ENCODE peak calls at places on chromosomes 2 and 18, in nine cellular contexts. One of them, this sample, is unnamed.

GRCh38 chr2:224268441-224268840 is 133.5 kb downstream of the FAM124B start:
- DNase-seq in mesendoderm: no peak
- DNase-seq in A549: peak
- DNase-seq in adrenal gland: no peak
- DNase-seq in thyroid gland: no peak
- DNase-seq in left ventricle myocardium inferior: no peak
- DNase-seq in CD8-positive, alpha-beta memory T cell: no peak
- DNase-seq in substantia nigra: no peak
- DNase-seq in brain microvascular endothelial cell: peak
- DNase-seq in this sample: peak

GRCh38 chr2:240462704-240463273 is 27.3 kb downstream of the GPC1 start:
- DNase-seq in mesendoderm: no peak
- DNase-seq in A549: no peak
- DNase-seq in adrenal gland: no peak
- DNase-seq in thyroid gland: peak
- DNase-seq in left ventricle myocardium inferior: no peak
- DNase-seq in CD8-positive, alpha-beta memory T cell: no peak
- DNase-seq in substantia nigra: no peak
- DNase-seq in brain microvascular endothelial cell: no peak
- DNase-seq in this sample: no peak

GRCh38 chr2:66032376-66032775 is 402.5 kb upstream of the MEIS1 start:
- DNase-seq in mesendoderm: peak
- DNase-seq in A549: no peak
- DNase-seq in adrenal gland: no peak
- DNase-seq in thyroid gland: no peak
- DNase-seq in left ventricle myocardium inferior: no peak
- DNase-seq in CD8-positive, alpha-beta memory T cell: no peak
- DNase-seq in substantia nigra: no peak
- DNase-seq in brain microvascular endothelial cell: no peak
- DNase-seq in this sample: no peak

GRCh38 chr18:48942554-48943261 is 8.1 kb downstream of the SMAD7 start:
- DNase-seq in mesendoderm: peak
- DNase-seq in A549: peak
- DNase-seq in adrenal gland: peak
- DNase-seq in thyroid gland: no peak
- DNase-seq in left ventricle myocardium inferior: no peak
- DNase-seq in CD8-positive, alpha-beta memory T cell: no peak
- DNase-seq in substantia nigra: no peak
- DNase-seq in brain microvascular endothelial cell: peak
- DNase-seq in this sample: peak

GRCh38 chr18:55158570-55158969 is 199.3 kb upstream of the CCDC68 start:
- DNase-seq in mesendoderm: no peak
- DNase-seq in A549: no peak
- DNase-seq in adrenal gland: no peak
- DNase-seq in thyroid gland: no peak
- DNase-seq in left ventricle myocardium inferior: no peak
- DNase-seq in CD8-positive, alpha-beta memory T cell: no peak
- DNase-seq in substantia nigra: no peak
- DNase-seq in brain microvascular endothelial cell: no peak
- DNase-seq in this sample: no peak

GRCh38 chr2:239994086-239994485 is 31.1 kb downstream of the NDUFA10 start:
- DNase-seq in mesendoderm: no peak
- DNase-seq in A549: peak
- DNase-seq in adrenal gland: no peak
- DNase-seq in thyroid gland: no peak
- DNase-seq in left ventricle myocardium inferior: no peak
- DNase-seq in CD8-positive, alpha-beta memory T cell: no peak
- DNase-seq in substantia nigra: no peak
- DNase-seq in brain microvascular endothelial cell: no peak
- DNase-seq in this sample: no peak

GRCh38 chr18:63157293-63158011 is 162.1 kb downstream of the BCL2 start:
- DNase-seq in mesendoderm: no peak
- DNase-seq in A549: no peak
- DNase-seq in adrenal gland: no peak
- DNase-seq in thyroid gland: no peak
- DNase-seq in left ventricle myocardium inferior: no peak
- DNase-seq in CD8-positive, alpha-beta memory T cell: peak
- DNase-seq in substantia nigra: no peak
- DNase-seq in brain microvascular endothelial cell: no peak
- DNase-seq in this sample: no peak

GRCh38 chr18:44036500-44036899 is 644.2 kb upstream of the SETBP1 start:
- DNase-seq in mesendoderm: no peak
- DNase-seq in A549: no peak
- DNase-seq in adrenal gland: peak
- DNase-seq in thyroid gland: peak
- DNase-seq in left ventricle myocardium inferior: peak
- DNase-seq in CD8-positive, alpha-beta memory T cell: no peak
- DNase-seq in substantia nigra: no peak
- DNase-seq in brain microvascular endothelial cell: no peak
- DNase-seq in this sample: peak

GRCh38 chr2:101111262-101111838 is 39.8 kb downstream of the TBC1D8 start:
- DNase-seq in mesendoderm: no peak
- DNase-seq in A549: no peak
- DNase-seq in adrenal gland: no peak
- DNase-seq in thyroid gland: no peak
- DNase-seq in left ventricle myocardium inferior: no peak
- DNase-seq in CD8-positive, alpha-beta memory T cell: no peak
- DNase-seq in substantia nigra: no peak
- DNase-seq in brain microvascular endothelial cell: no peak
- DNase-seq in this sample: no peak

GRCh38 chr2:101112772-101113157 is 38.4 kb downstream of the TBC1D8 start:
- DNase-seq in mesendoderm: no peak
- DNase-seq in A549: no peak
- DNase-seq in adrenal gland: no peak
- DNase-seq in thyroid gland: peak
- DNase-seq in left ventricle myocardium inferior: no peak
- DNase-seq in CD8-positive, alpha-beta memory T cell: no peak
- DNase-seq in substantia nigra: no peak
- DNase-seq in brain microvascular endothelial cell: no peak
- DNase-seq in this sample: no peak

GRCh38 chr2:101114268-101114783 is 36.9 kb downstream of the TBC1D8 start:
- DNase-seq in mesendoderm: no peak
- DNase-seq in A549: no peak
- DNase-seq in adrenal gland: no peak
- DNase-seq in thyroid gland: no peak
- DNase-seq in left ventricle myocardium inferior: no peak
- DNase-seq in CD8-positive, alpha-beta memory T cell: no peak
- DNase-seq in substantia nigra: no peak
- DNase-seq in brain microvascular endothelial cell: no peak
- DNase-seq in this sample: no peak

GRCh38 chr2:101113441-101114267 is 37.5 kb downstream of the TBC1D8 start:
- DNase-seq in mesendoderm: peak
- DNase-seq in A549: peak
- DNase-seq in adrenal gland: no peak
- DNase-seq in thyroid gland: no peak
- DNase-seq in left ventricle myocardium inferior: no peak
- DNase-seq in CD8-positive, alpha-beta memory T cell: no peak
- DNase-seq in substantia nigra: no peak
- DNase-seq in brain microvascular endothelial cell: peak
- DNase-seq in this sample: peak

GRCh38 chr2:101111917-101112771 is 39.0 kb downstream of the TBC1D8 start:
- DNase-seq in mesendoderm: no peak
- DNase-seq in A549: peak
- DNase-seq in adrenal gland: peak
- DNase-seq in thyroid gland: no peak
- DNase-seq in left ventricle myocardium inferior: peak
- DNase-seq in CD8-positive, alpha-beta memory T cell: no peak
- DNase-seq in substantia nigra: no peak
- DNase-seq in brain microvascular endothelial cell: peak
- DNase-seq in this sample: peak
- H3K27ac ChIP-seq in mesendoderm: no peak
- H3K27ac ChIP-seq in A549: peak
- H3K27ac ChIP-seq in adrenal gland: peak
- H3K27ac ChIP-seq in thyroid gland: peak
- H3K27ac ChIP-seq in left ventricle myocardium inferior: peak
- H3K27ac ChIP-seq in CD8-positive, alpha-beta memory T cell: no peak
- H3K27ac ChIP-seq in substantia nigra: peak
- H3K27ac ChIP-seq in brain microvascular endothelial cell: no peak
- H3K27ac ChIP-seq in this sample: no peak

GRCh38 chr2:119641562-119642258 is 37.3 kb upstream of the TMEM177 start:
- DNase-seq in mesendoderm: peak
- DNase-seq in A549: peak
- DNase-seq in adrenal gland: peak
- DNase-seq in thyroid gland: peak
- DNase-seq in left ventricle myocardium inferior: peak
- DNase-seq in CD8-positive, alpha-beta memory T cell: peak
- DNase-seq in substantia nigra: peak
- DNase-seq in brain microvascular endothelial cell: peak
- DNase-seq in this sample: peak
- H3K27ac ChIP-seq in mesendoderm: no peak
- H3K27ac ChIP-seq in A549: no peak
- H3K27ac ChIP-seq in adrenal gland: no peak
- H3K27ac ChIP-seq in thyroid gland: no peak
- H3K27ac ChIP-seq in left ventricle myocardium inferior: no peak
- H3K27ac ChIP-seq in CD8-positive, alpha-beta memory T cell: no peak
- H3K27ac ChIP-seq in substantia nigra: no peak
- H3K27ac ChIP-seq in brain microvascular endothelial cell: no peak
- H3K27ac ChIP-seq in this sample: no peak

GRCh38 chr2:6642011-6642410 is 223.7 kb downstream of the CMPK2 start:
- DNase-seq in mesendoderm: no peak
- DNase-seq in A549: no peak
- DNase-seq in adrenal gland: no peak
- DNase-seq in thyroid gland: no peak
- DNase-seq in left ventricle myocardium inferior: no peak
- DNase-seq in CD8-positive, alpha-beta memory T cell: no peak
- DNase-seq in substantia nigra: no peak
- DNase-seq in brain microvascular endothelial cell: no peak
- DNase-seq in this sample: no peak

GRCh38 chr2:6645004-6645403 is 220.7 kb downstream of the CMPK2 start:
- DNase-seq in mesendoderm: no peak
- DNase-seq in A549: no peak
- DNase-seq in adrenal gland: no peak
- DNase-seq in thyroid gland: no peak
- DNase-seq in left ventricle myocardium inferior: no peak
- DNase-seq in CD8-positive, alpha-beta memory T cell: no peak
- DNase-seq in substantia nigra: no peak
- DNase-seq in brain microvascular endothelial cell: no peak
- DNase-seq in this sample: no peak

GRCh38 chr2:6637329-6637728 is 228.4 kb downstream of the CMPK2 start:
- DNase-seq in mesendoderm: no peak
- DNase-seq in A549: no peak
- DNase-seq in adrenal gland: no peak
- DNase-seq in thyroid gland: no peak
- DNase-seq in left ventricle myocardium inferior: no peak
- DNase-seq in CD8-positive, alpha-beta memory T cell: no peak
- DNase-seq in substantia nigra: no peak
- DNase-seq in brain microvascular endothelial cell: no peak
- DNase-seq in this sample: no peak

GRCh38 chr2:6644261-6644660 is 221.4 kb downstream of the CMPK2 start:
- DNase-seq in mesendoderm: no peak
- DNase-seq in A549: no peak
- DNase-seq in adrenal gland: no peak
- DNase-seq in thyroid gland: no peak
- DNase-seq in left ventricle myocardium inferior: no peak
- DNase-seq in CD8-positive, alpha-beta memory T cell: no peak
- DNase-seq in substantia nigra: no peak
- DNase-seq in brain microvascular endothelial cell: no peak
- DNase-seq in this sample: no peak

DNA sequence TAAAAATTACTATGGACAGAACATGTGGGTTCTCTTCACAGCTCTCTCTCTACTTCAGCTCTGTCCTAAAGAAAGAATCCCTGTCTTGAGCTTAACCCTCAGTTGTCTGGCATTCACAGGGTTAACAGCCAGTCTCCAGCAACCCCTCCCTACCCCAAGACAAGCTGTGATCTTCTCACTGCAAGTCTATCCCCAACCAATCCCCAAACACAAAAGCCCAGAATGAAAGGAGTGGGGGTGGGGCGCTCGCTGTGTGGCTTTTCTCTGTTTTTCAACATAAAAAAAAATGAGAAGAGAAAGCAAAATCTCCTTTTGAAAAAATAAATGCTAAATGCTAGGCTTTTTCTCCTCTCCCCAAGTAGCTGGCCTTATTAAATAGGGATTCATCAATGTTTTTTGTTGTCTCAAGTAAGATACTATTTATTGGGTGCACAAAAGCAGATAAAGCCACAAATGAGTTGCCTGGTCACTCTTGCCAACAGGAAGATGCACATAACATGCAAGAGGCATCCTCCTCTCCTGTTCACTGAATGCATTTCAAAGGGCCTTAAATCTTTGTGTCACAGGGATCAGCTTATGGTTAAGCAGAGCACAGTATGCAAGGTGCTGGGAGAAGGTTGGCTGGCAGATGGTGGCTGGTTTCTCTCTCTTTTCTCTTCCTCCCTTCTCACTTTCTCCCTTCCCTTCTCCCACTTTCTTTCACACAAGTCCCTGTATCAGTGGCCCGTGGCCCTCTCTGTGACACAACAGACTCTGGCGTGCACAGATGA is 225.7 kb downstream of the CMPK2 start:
- DNase-seq in mesendoderm: peak
- DNase-seq in A549: no peak
- DNase-seq in adrenal gland: no peak
- DNase-seq in thyroid gland: no peak
- DNase-seq in left ventricle myocardium inferior: no peak
- DNase-seq in CD8-positive, alpha-beta memory T cell: no peak
- DNase-seq in substantia nigra: no peak
- DNase-seq in brain microvascular endothelial cell: no peak
- DNase-seq in this sample: no peak
- H3K27ac ChIP-seq in mesendoderm: peak
- H3K27ac ChIP-seq in A549: no peak
- H3K27ac ChIP-seq in adrenal gland: no peak
- H3K27ac ChIP-seq in thyroid gland: no peak
- H3K27ac ChIP-seq in left ventricle myocardium inferior: no peak
- H3K27ac ChIP-seq in CD8-positive, alpha-beta memory T cell: no peak
- H3K27ac ChIP-seq in substantia nigra: no peak
- H3K27ac ChIP-seq in brain microvascular endothelial cell: no peak
- H3K27ac ChIP-seq in this sample: no peak

GRCh38 chr18:45627204-45627526 is 11.9 kb downstream of the SLC14A2 start:
- DNase-seq in mesendoderm: peak
- DNase-seq in A549: no peak
- DNase-seq in adrenal gland: no peak
- DNase-seq in thyroid gland: peak
- DNase-seq in left ventricle myocardium inferior: no peak
- DNase-seq in CD8-positive, alpha-beta memory T cell: no peak
- DNase-seq in substantia nigra: no peak
- DNase-seq in brain microvascular endothelial cell: no peak
- DNase-seq in this sample: no peak
- H3K27ac ChIP-seq in mesendoderm: no peak
- H3K27ac ChIP-seq in A549: no peak
- H3K27ac ChIP-seq in adrenal gland: no peak
- H3K27ac ChIP-seq in thyroid gland: peak
- H3K27ac ChIP-seq in left ventricle myocardium inferior: no peak
- H3K27ac ChIP-seq in CD8-positive, alpha-beta memory T cell: no peak
- H3K27ac ChIP-seq in substantia nigra: no peak
- H3K27ac ChIP-seq in brain microvascular endothelial cell: no peak
- H3K27ac ChIP-seq in this sample: no peak

This sample was measured in GM23248.